ENCODE peak calls at places on chromosomes 7 and 10, in four cellular contexts. D is stimulated activated CD4-positive, alpha-beta T cell treated with anti-CD3 and anti-CD28 coated beads, Interleukin-12 subunit alpha, Interleukin-12 subunit beta, amount 100 ng/mL, for 48 hours; L is T-helper 1 cell; H is CD8-positive, alpha-beta T cell. E is an unnamed sample.

GRCh38 chr10:21593986-21594385 is 60.0 kb downstream of the MLLT10 start:
- DNase-seq in H (no peak), D (no peak), L (no peak), E (no peak)

GRCh38 chr10:129787557-129787956 is 176.5 kb downstream of the EBF3 start:
- DNase-seq in H (no peak), L (no peak), D (no peak), E (no peak)

GRCh38 chr7:88490161-88490560 is 183.5 kb upstream of the STEAP4 start:
- DNase-seq in L (no peak), D (no peak), H (no peak), E (no peak)

GRCh38 chr10:100625821-100626220 is 90.1 kb downstream of the HIF1AN start:
- DNase-seq in D (no peak), L (no peak), H (no peak), E (no peak)

GRCh38 chr7:23298141-23298851 is 843 bp upstream of the MALSU1 start:
- DNase-seq in L (no peak), H (no peak), D (no peak), E (no peak)

GRCh38 chr7:114589436-114589835 is 174.8 kb downstream of the FOXP2 start:
- DNase-seq in D (no peak), L (no peak), H (no peak), E (no peak)

GRCh38 chr10:46550076-46550790 is 6.2 kb downstream of the GPRIN2 start:
- DNase-seq in D (no peak), H (no peak), L (no peak), E (no peak)

GRCh38 chr7:130189281-130189782 is 15.9 kb downstream of the TMEM209 start:
- DNase-seq in D (no peak), L (no peak), H (no peak), E (no peak)

GRCh38 chr10:110764378-110764777 is 107.3 kb upstream of the PDCD4 start:
- DNase-seq in H (no peak), L (no peak), D (no peak), E (no peak)

GRCh38 chr10:34433241-34434076 is 381.6 kb downstream of the PARD3 start:
- DNase-seq in H (no peak), D (no peak), L (no peak), E (no peak)

GRCh38 chr10:36759111-36759805 is 366.1 kb upstream of the ANKRD30A start:
- DNase-seq in L (no peak), D (no peak), H (no peak), E (no peak)

GRCh38 chr7:26156454-26157365 is 4.7 kb downstream of the NFE2L3 start:
- DNase-seq in D (no peak), H (peak), L (peak), E (no peak)

GRCh38 chr7:151192002-151192539 is 5.0 kb upstream of the ASB10 start:
- DNase-seq in D (no peak), L (no peak), H (no peak), E (no peak)

GRCh38 chr7:13988011-13988410 is 1.5 kb downstream of the ETV1 start:
- DNase-seq in H (no peak), D (no peak), L (no peak), E (no peak)

GRCh38 chr10:51950371-51950995 is 251.1 kb upstream of the CSTF2T start:
- DNase-seq in D (no peak), H (no peak), L (no peak), E (no peak)

GRCh38 chr7:132904209-132904608 is 177.7 kb downstream of the CHCHD3 start:
- DNase-seq in L (no peak), D (no peak), H (no peak), E (no peak)

GRCh38 chr10:34333513-34333912 is 481.6 kb downstream of the PARD3 start:
- DNase-seq in H (no peak), L (no peak), D (no peak), E (no peak)

GRCh38 chr10:52232561-52233350 is 81.3 kb upstream of the DKK1 start:
- DNase-seq in L (no peak), D (no peak), H (no peak), E (no peak)

GRCh38 chr10:115948415-115948814 is 324.6 kb downstream of the GFRA1 start:
- DNase-seq in D (no peak), L (no peak), H (no peak), E (no peak)

GRCh38 chr7:100612730-100613446 is 548 bp downstream of the MOSPD3 start:
- DNase-seq in H (no peak), D (no peak), L (no peak), E (no peak)

GRCh38 chr7:17236603-17237002 is 61.8 kb upstream of the AHR start:
- DNase-seq in D (no peak), H (no peak), L (no peak), E (no peak)

GRCh38 chr10:31832261-31832660 is 96.4 kb downstream of the ARHGAP12 start:
- DNase-seq in L (no peak), D (no peak), H (no peak), E (no peak)

GRCh38 chr10:85620807-85621206 is 745.8 kb downstream of the GRID1 start:
- DNase-seq in L (no peak), D (no peak), H (no peak), E (no peak)

GRCh38 chr10:128793726-128794655 is 667.8 kb upstream of the MKI67 start:
- DNase-seq in L (no peak), H (no peak), D (no peak), E (no peak)

GRCh38 chr10:103021897-103022286 is 103.8 kb downstream of the CNNM2 start:
- DNase-seq in D (no peak), H (no peak), L (no peak), E (no peak)

GRCh38 chr7:156578578-156578940 is 62.0 kb upstream of the RNF32 start:
- DNase-seq in L (no peak), H (no peak), D (no peak), E (no peak)

GRCh38 chr10:13698217-13698616 is 111.5 kb downstream of the PRPF18 start:
- DNase-seq in D (no peak), H (no peak), L (no peak), E (no peak)

GRCh38 chr7:116686812-116687419 is 14.9 kb downstream of the MET start:
- DNase-seq in L (no peak), D (no peak), H (no peak), E (no peak)

GRCh38 chr10:30985552-30985951 is 46.1 kb downstream of the ZNF438 start:
- DNase-seq in D (no peak), H (no peak), L (peak), E (no peak)

GRCh38 chr7:76292206-76292573 is 10.3 kb upstream of the HSPB1 start:
- DNase-seq in H (no peak), D (no peak), L (no peak), E (peak)

GRCh38 chr10:97755718-97756117 is 16.1 kb downstream of the SFRP5 start:
- DNase-seq in D (no peak), H (no peak), L (no peak), E (no peak)

GRCh38 chr10:27512548-27512947 is 8.4 kb downstream of the RAB18 start:
- DNase-seq in H (no peak), D (no peak), L (no peak), E (no peak)

GRCh38 chr10:7251696-7252465 is 159.0 kb downstream of the SFMBT2 start:
- DNase-seq in L (no peak), D (no peak), H (peak), E (no peak)

GRCh38 chr7:51471199-51472016 is 154.8 kb upstream of the COBL start:
- DNase-seq in L (no peak), H (no peak), D (no peak), E (no peak)

GRCh38 chr7:73373741-73374140 is 45.8 kb downstream of the FKBP6 start:
- DNase-seq in D (no peak), H (no peak), L (no peak), E (no peak)

GRCh38 chr7:127815631-127816145 is 163.7 kb downstream of the SND1 start:
- DNase-seq in L (no peak), H (no peak), D (no peak), E (no peak)

GRCh38 chr10:66258693-66259092 is 667.1 kb upstream of the LRRTM3 start:
- DNase-seq in L (no peak), H (no peak), D (no peak), E (no peak)

GRCh38 chr10:87923233-87923632 is 59.8 kb downstream of the PTEN start:
- DNase-seq in L (no peak), D (no peak), H (no peak), E (no peak)

GRCh38 chr10:118259288-118259906 is 82.7 kb downstream of the FAM204A start:
- DNase-seq in H (no peak), D (peak), L (peak), E (no peak)

E was measured in GDM1.